ENCODE peak calls at places on chromosomes 4 and X, in six cellular contexts. F is stimulated activated CD8-positive, alpha-beta memory T cell treated with anti-CD3 and anti-CD28 coated beads, Interleukin-15, amount 100 ng/mL, for 4 hours; M is MCF 10A; T is left ventricle myocardium superior; L is T-helper 2 cell; B is HL-60. W is an unnamed sample.

GRCh38 chrX:48714573-48714972 is 18.0 kb downstream of the SUV39H1 start:
- DNase-seq in M (no peak), L (no peak), T (no peak), F (no peak), B (no peak), W (no peak)

GRCh38 chr4:2366252-2367192 is 51.9 kb downstream of the ZFYVE28 start:
- DNase-seq in T (no peak), B (no peak), F (no peak), L (no peak), M (no peak), W (no peak)

GRCh38 chrX:25015486-25016360 is at the start of gene ARX:
- DNase-seq in F (no peak), B (no peak), T (peak; percentile 60), M (no peak), L (peak; percentile 18), W (no peak)

GRCh38 chr4:78606530-78607095 is 55.0 kb downstream of the ANXA3 start:
- DNase-seq in F (no peak), L (no peak), M (no peak), T (no peak), B (no peak), W (no peak)

GRCh38 chr4:169305651-169306050 is 34.9 kb upstream of the SH3RF1 start:
- DNase-seq in L (no peak), F (no peak), B (no peak), T (no peak), M (no peak), W (no peak)

GRCh38 chrX:40108959-40109287 is 11.2 kb upstream of the BCOR start:
- DNase-seq in L (peak; percentile 58), F (no peak), B (no peak), T (peak; percentile 88), M (peak; percentile 76), W (peak; percentile 42)

GRCh38 chrX:7926914-7927258 is 327 bp downstream of the PNPLA4 start:
- DNase-seq in F (no peak), M (peak; percentile 2), T (no peak), L (no peak), B (no peak), W (no peak)

GRCh38 chrX:40327085-40327484 is 229.3 kb upstream of the BCOR start:
- DNase-seq in F (no peak), M (no peak), L (no peak), B (no peak), T (no peak), W (no peak)

GRCh38 chr4:20326460-20326859 is 74.8 kb downstream of the SLIT2 start:
- DNase-seq in T (no peak), F (no peak), B (no peak), M (no peak), L (no peak), W (no peak)

GRCh38 chr4:112898357-112899141 is 150.9 kb upstream of the ANK2 start:
- DNase-seq in B (no peak), T (no peak), F (no peak), L (no peak), M (peak; percentile 7), W (no peak)

GRCh38 chrX:119880552-119881437 is 9.2 kb downstream of the NDUFA1 start:
- DNase-seq in M (peak; percentile 64), L (peak; percentile 12), F (no peak), T (no peak), B (peak; percentile 14), W (no peak)

GRCh38 chrX:97046861-97047260 is 163.2 kb downstream of the RPA4 start:
- DNase-seq in B (no peak), T (no peak), L (no peak), M (no peak), F (no peak), W (no peak)

GRCh38 chr4:153249199-153250154 is 45.2 kb downstream of the TRIM2 start:
- DNase-seq in M (peak; percentile 57), L (peak; percentile 81), T (peak; percentile 88), B (peak; percentile 16), F (peak; percentile 74), W (peak; percentile 80)

GRCh38 chr4:150581611-150582010 is 340 bp upstream of the MAB21L2 start:
- DNase-seq in B (no peak), F (no peak), L (no peak), T (no peak), M (no peak), W (no peak)

GRCh38 chrX:107721318-107721717 is 54.3 kb downstream of the TSC22D3 start:
- DNase-seq in M (no peak), B (no peak), F (no peak), T (no peak), L (no peak), W (no peak)

GRCh38 chr4:81814909-81815539 is 343.3 kb upstream of the RASGEF1B start:
- DNase-seq in T (no peak), F (no peak), B (peak; percentile 4), L (no peak), M (no peak), W (no peak)

GRCh38 chr4:1873776-1874175 is 2.6 kb downstream of the NSD2 start:
- DNase-seq in B (no peak), F (no peak), M (no peak), T (no peak), L (no peak), W (no peak)

GRCh38 chrX:29555465-29556091 is 659.8 kb upstream of the MAGEB2 start:
- DNase-seq in F (no peak), T (no peak), B (no peak), L (no peak), M (no peak), W (no peak)

GRCh38 chrX:70554081-70554480 is 109.4 kb downstream of the DLG3 start:
- DNase-seq in T (no peak), L (no peak), M (peak; percentile 42), B (no peak), F (no peak), W (no peak)

GRCh38 chrX:9595131-9595530 is 130.3 kb downstream of the TBL1X start:
- DNase-seq in F (no peak), M (peak; percentile 31), L (no peak), T (no peak), B (no peak), W (no peak)

GRCh38 chr4:11469900-11470708 is 41.4 kb upstream of the HS3ST1 start:
- DNase-seq in B (no peak), L (no peak), T (no peak), F (no peak), M (no peak), W (no peak)

W was measured in stimulated activated naive CD4-positive, alpha-beta T cell.